ENCODE peak calls at places on chromosome 1, in six cellular contexts. Q is CD8-positive, alpha-beta memory T cell; F is stimulated activated CD4-positive, alpha-beta T cell treated with anti-CD3 and anti-CD28 coated beads, Interleukin-4, amount 100 ng/mL, for 48 hours; Y is nucleus accumbens; B is neuronal stem cell; T is AG08395. P is an unnamed sample.

GRCh38 chr1:94514095-94514727 is 27.3 kb downstream of the F3 start:
- DNase-seq in F (no peak), B (peak; percentile 30), T (peak; percentile 45), Q (no peak), Y (no peak), P (no peak)

GRCh38 chr1:42733415-42734200 is 6.4 kb downstream of the CLDN19 start:
- DNase-seq in F (no peak), T (no peak), Q (no peak), Y (no peak), B (no peak), P (no peak)

GRCh38 chr1:88079036-88079435 is 605.0 kb upstream of the PKN2 start:
- DNase-seq in Q (no peak), F (no peak), B (peak; percentile 24), T (no peak), Y (no peak), P (no peak)

GRCh38 chr1:223403184-223403815 is 10.1 kb downstream of the CCDC185 start:
- DNase-seq in Y (no peak), B (no peak), F (no peak), T (no peak), Q (no peak), P (no peak)

GRCh38 chr1:20370628-20371200 is 80.0 kb downstream of the VWA5B1 start:
- DNase-seq in T (peak; percentile 53), Y (no peak), B (no peak), Q (no peak), F (no peak), P (no peak)

GRCh38 chr1:61123321-61123720 is 41.0 kb downstream of the NFIA start:
- DNase-seq in T (no peak), B (no peak), Q (no peak), F (no peak), Y (no peak), P (no peak)

GRCh38 chr1:56469640-56470371 is 109.6 kb downstream of the PLPP3 start:
- DNase-seq in Q (no peak), T (peak; percentile 58), F (no peak), B (no peak), Y (no peak), P (no peak)

GRCh38 chr1:172533511-172534116 is 664 bp downstream of the SUCO start:
- DNase-seq in Y (no peak), B (no peak), F (peak; percentile 16), T (no peak), Q (peak; percentile 73), P (peak; percentile 67)

GRCh38 chr1:191669629-191670028 is 488.6 kb upstream of the RGS18 start:
- DNase-seq in Y (no peak), Q (no peak), B (no peak), F (no peak), T (no peak), P (no peak)

GRCh38 chr1:202834771-202835547 is 24.2 kb downstream of the PCAT6 start:
- DNase-seq in T (no peak), F (peak; percentile 14), B (no peak), Q (no peak), Y (no peak), P (no peak)

GRCh38 chr1:6282577-6283270 is 21.8 kb upstream of the GPR153 start:
- DNase-seq in Y (no peak), F (no peak), B (no peak), T (no peak), Q (no peak), P (no peak)

GRCh38 chr1:16152521-16153087 is 3.3 kb downstream of the EPHA2 start:
- DNase-seq in Q (no peak), Y (no peak), F (no peak), B (no peak), T (no peak), P (no peak)

GRCh38 chr1:115337633-115338456 is at the start of gene NGF:
- DNase-seq in B (peak; percentile 70), Y (no peak), T (peak; percentile 87), F (no peak), Q (no peak), P (no peak)

GRCh38 chr1:91570105-91570448 is 69.4 kb downstream of the CDC7 start:
- DNase-seq in F (no peak), Q (no peak), T (no peak), B (no peak), Y (no peak), P (no peak)

GRCh38 chr1:33524586-33524985 is 52.1 kb downstream of the ZSCAN20 start:
- DNase-seq in T (no peak), Q (no peak), Y (no peak), B (no peak), F (no peak), P (no peak)

GRCh38 chr1:16618719-16619118 is 5.4 kb upstream of the NBPF1 start:
- DNase-seq in Q (peak; percentile 54), B (no peak), T (no peak), F (no peak), Y (no peak), P (no peak)

GRCh38 chr1:3028531-3029282 is 7.4 kb downstream of the ACTRT2 start:
- DNase-seq in Y (no peak), F (no peak), Q (peak; percentile 42), B (no peak), T (no peak), P (no peak)

GRCh38 chr1:9816199-9816598 is 7.6 kb downstream of the CLSTN1 start:
- DNase-seq in F (no peak), B (no peak), Y (no peak), T (no peak), Q (no peak), P (no peak)

GRCh38 chr1:22347854-22348760 is 103.5 kb upstream of the ZBTB40 start:
- DNase-seq in F (no peak), Y (no peak), B (no peak), T (no peak), Q (no peak), P (no peak)

GRCh38 chr1:223299553-223299952 is 64.4 kb downstream of the SUSD4 start:
- DNase-seq in F (no peak), T (no peak), Q (no peak), B (no peak), Y (no peak), P (no peak)